ENCODE peak calls at places on chromosomes 7 and 10, in seven cellular contexts. J is posterior cingulate gyrus; C is tibial artery; Q is ovary; K is spleen; H is AG09319; R is activated CD4-positive, alpha-beta T cell treated with anti-CD3 and anti-CD28 coated beads for 24 hours. W is an unnamed sample.
A peak's percentile ranks its signal among the peaks of the same experiment; 100 is the strongest.

GRCh38 chr10:95260397-95260881 is 30.4 kb downstream of the PDLIM1 start:
- DNase-seq in R (no peak), C (no peak), K (no peak), J (no peak), Q (no peak), H (no peak), W (no peak)

GRCh38 chr7:18338910-18339309 is 156.6 kb upstream of the HDAC9 start:
- DNase-seq in R (no peak), C (no peak), J (no peak), K (no peak), Q (no peak), H (no peak), W (no peak)

GRCh38 chr10:113576853-113577252 is 24.0 kb downstream of the HABP2 start:
- DNase-seq in C (no peak), K (no peak), Q (no peak), J (no peak), H (no peak), R (no peak), W (no peak)

GRCh38 chr7:128783143-128783799 is 7.7 kb upstream of the OPN1SW start:
- DNase-seq in R (no peak), Q (peak; percentile 83), J (peak; percentile 95), H (peak; percentile 60), K (no peak), C (peak; percentile 74), W (peak; percentile 90)

GRCh38 chr10:97572214-97572989 is at the start of gene ANKRD2:
- DNase-seq in R (peak; percentile 29), H (no peak), C (peak; percentile 80), J (peak; percentile 96), Q (peak; percentile 55), K (peak; percentile 90), W (peak; percentile 76)

GRCh38 chr7:148773344-148773743 is 74.6 kb downstream of the CUL1 start:
- DNase-seq in J (no peak), Q (no peak), R (no peak), C (no peak), H (no peak), K (no peak), W (no peak)

GRCh38 chr10:119316729-119317097 is 109.3 kb downstream of the GRK5 start:
- DNase-seq in R (no peak), K (no peak), Q (no peak), H (peak; percentile 25), C (no peak), J (peak; percentile 37), W (no peak)

GRCh38 chr7:45089314-45089891 is 634 bp upstream of the NACAD start:
- DNase-seq in J (peak; percentile 100), C (no peak), H (no peak), Q (peak; percentile 67), K (peak; percentile 81), R (peak; percentile 29), W (peak; percentile 99)

GRCh38 chr10:126204320-126204719 is 184.0 kb downstream of the ADAM12 start:
- DNase-seq in H (no peak), J (no peak), K (no peak), C (no peak), R (no peak), Q (no peak), W (no peak)

GRCh38 chr7:724298-724697 is 2.2 kb upstream of the DNAAF5 start:
- DNase-seq in R (no peak), K (no peak), Q (no peak), C (no peak), H (no peak), J (peak; percentile 35), W (no peak)

GRCh38 chr10:102120142-102120986 is at the start of gene LDB1:
- DNase-seq in K (peak; percentile 95), C (peak; percentile 84), J (peak; percentile 98), Q (peak; percentile 73), R (peak; percentile 45), H (peak; percentile 50), W (peak; percentile 92)

GRCh38 chr10:102837230-102837721 is at the start of gene CYP17A1:
- DNase-seq in C (no peak), J (no peak), Q (peak; percentile 60), R (no peak), H (no peak), K (no peak), W (no peak)

GRCh38 chr10:33506838-33507661 is 172.6 kb upstream of the NRP1 start:
- DNase-seq in H (no peak), C (no peak), J (no peak), K (no peak), R (no peak), Q (no peak), W (no peak)

GRCh38 chr10:104659809-104660208 is 18.7 kb downstream of the SORCS3 start:
- DNase-seq in H (no peak), K (no peak), Q (no peak), R (no peak), C (no peak), J (no peak), W (no peak)

GRCh38 chr10:70355234-70356021 is 27.0 kb downstream of the LRRC20 start:
- DNase-seq in C (no peak), J (no peak), Q (no peak), H (no peak), K (peak; percentile 76), R (no peak), W (no peak)

GRCh38 chr7:27211084-27211446 is 11.2 kb upstream of the HOXA13 start:
- DNase-seq in J (no peak), K (no peak), C (no peak), R (no peak), Q (no peak), H (no peak), W (no peak)

GRCh38 chr7:94701555-94701973 is 45.6 kb upstream of the SGCE start:
- DNase-seq in C (no peak), R (no peak), H (no peak), J (no peak), Q (no peak), K (no peak), W (no peak)

GRCh38 chr10:70121281-70121949 is 11.2 kb downstream of the AIFM2 start:
- DNase-seq in R (no peak), Q (no peak), C (no peak), H (no peak), K (peak; percentile 35), J (peak; percentile 43), W (no peak)

GRCh38 chr10:68877482-68877881 is 23.6 kb upstream of the DDX50 start:
- DNase-seq in C (no peak), K (no peak), J (no peak), R (no peak), Q (no peak), H (no peak), W (no peak)

GRCh38 chr7:98240961-98241673 is 10.9 kb downstream of the TECPR1 start:
- DNase-seq in R (no peak), C (no peak), K (no peak), Q (no peak), H (no peak), J (peak; percentile 93), W (peak; percentile 20)

GRCh38 chr10:23194966-23195845 is 3.1 kb downstream of the PTF1A start:
- DNase-seq in R (no peak), J (no peak), H (no peak), Q (no peak), C (no peak), K (no peak), W (no peak)

GRCh38 chr7:123929620-123930019 is 4.6 kb downstream of the SPAM1 start:
- DNase-seq in C (no peak), R (no peak), Q (no peak), H (no peak), J (no peak), K (no peak), W (no peak)

GRCh38 chr10:9294132-9294663 is 1239.7 kb downstream of the GATA3 start:
- DNase-seq in C (no peak), H (no peak), K (no peak), J (no peak), Q (no peak), R (no peak), W (peak; percentile 57)

GRCh38 chr7:5546626-5547025 is 123.0 kb upstream of the TNRC18 start:
- DNase-seq in H (no peak), J (no peak), C (no peak), R (no peak), K (no peak), Q (no peak), W (no peak)

W was measured in SK-N-DZ.